ENCODE peak calls at places on chromosomes 1 and 21, in six cellular contexts. A, R, Y, I, F and D are unnamed samples.

GRCh38 chr1:18795002-18795689 is 64.3 kb downstream of the TAS1R2 start:
- DNase-seq in A (no peak), R (no peak), Y (no peak), I (no peak), F (no peak), D (no peak)

GRCh38 chr1:210099921-210100320 is 132.7 kb upstream of the SERTAD4 start:
- DNase-seq in A (no peak), R (no peak), Y (no peak), I (no peak), F (no peak), D (no peak)

GRCh38 chr1:156465747-156466365 is 34.7 kb downstream of the MEF2D start:
- DNase-seq in A (no peak), R (no peak), Y (no peak), I (no peak), F (no peak), D (no peak)

GRCh38 chr1:224211262-224211962 is 28.4 kb downstream of the DEGS1 start:
- DNase-seq in A (no peak), R (no peak), Y (peak; percentile 66), I (no peak), F (peak; percentile 77), D (no peak)

GRCh38 chr1:80101159-80101558 is 1094.6 kb upstream of the ADGRL4 start:
- DNase-seq in A (no peak), R (no peak), Y (no peak), I (no peak), F (no peak), D (no peak)

GRCh38 chr21:37673801-37674575 is 242.3 kb downstream of the KCNJ6 start:
- DNase-seq in A (no peak), R (no peak), Y (no peak), I (no peak), F (no peak), D (no peak)

GRCh38 chr1:220001095-220001501 is 45.2 kb downstream of the EPRS1 start:
- DNase-seq in A (no peak), R (no peak), Y (no peak), I (no peak), F (no peak), D (no peak)

GRCh38 chr1:42618866-42619265 is 39.4 kb upstream of the PPIH start:
- DNase-seq in A (no peak), R (no peak), Y (no peak), I (no peak), F (no peak), D (no peak)

GRCh38 chr1:171897304-171897703 is 56.0 kb downstream of the DNM3 start:
- DNase-seq in A (no peak), R (no peak), Y (no peak), I (no peak), F (no peak), D (no peak)

GRCh38 chr1:156389311-156389710 is 20.3 kb downstream of the RHBG start:
- DNase-seq in A (no peak), R (no peak), Y (no peak), I (no peak), F (no peak), D (no peak)

GRCh38 chr1:12604114-12604874 is 13.7 kb downstream of the DHRS3 start:
- DNase-seq in A (peak; percentile 42), R (no peak), Y (peak; percentile 90), I (no peak), F (peak; percentile 55), D (no peak)

GRCh38 chr1:84772428-84772943 is 82.2 kb upstream of the SSX2IP start:
- DNase-seq in A (peak; percentile 56), R (no peak), Y (peak; percentile 59), I (no peak), F (peak; percentile 88), D (peak; percentile 84)

GRCh38 chr1:11053758-11054137 is 6.1 kb downstream of the SRM start:
- DNase-seq in A (no peak), R (no peak), Y (no peak), I (no peak), F (no peak), D (no peak)

GRCh38 chr1:226404904-226405222 is 3.0 kb downstream of the PARP1 start:
- DNase-seq in A (no peak), R (no peak), Y (no peak), I (no peak), F (no peak), D (no peak)

GRCh38 chr1:213374369-213374768 is 323.3 kb downstream of the RPS6KC1 start:
- DNase-seq in A (peak; percentile 43), R (no peak), Y (no peak), I (no peak), F (peak; percentile 71), D (no peak)

GRCh38 chr21:15446193-15446592 is 283.6 kb upstream of the USP25 start:
- DNase-seq in A (no peak), R (no peak), Y (no peak), I (peak; percentile 22), F (no peak), D (no peak)

GRCh38 chr1:207047529-207047928 is 3.5 kb downstream of the YOD1 start:
- DNase-seq in A (no peak), R (no peak), Y (no peak), I (no peak), F (no peak), D (no peak)

GRCh38 chr21:36584980-36585940 is 105.3 kb upstream of the CLDN14 start:
- DNase-seq in A (no peak), R (no peak), Y (no peak), I (no peak), F (no peak), D (no peak)

GRCh38 chr1:154453155-154453554 is 48.0 kb downstream of the IL6R start:
- DNase-seq in A (no peak), R (no peak), Y (no peak), I (no peak), F (no peak), D (no peak)

GRCh38 chr1:147167361-147167760 is 4.9 kb downstream of the PRKAB2 start:
- DNase-seq in A (no peak), R (no peak), Y (peak; percentile 76), I (no peak), F (no peak), D (no peak)

GRCh38 chr1:99650773-99651437 is 5.0 kb downstream of the PALMD start:
- DNase-seq in A (no peak), R (no peak), Y (no peak), I (no peak), F (no peak), D (no peak)

GRCh38 chr1:204259782-204260181 is 46.0 kb upstream of the GOLT1A start:
- DNase-seq in A (no peak), R (no peak), Y (no peak), I (no peak), F (no peak), D (no peak)

GRCh38 chr21:26736449-26736848 is 108.8 kb downstream of the ADAMTS1 start:
- DNase-seq in A (no peak), R (no peak), Y (no peak), I (no peak), F (no peak), D (no peak)

GRCh38 chr1:51303751-51304196 is 26.6 kb downstream of the TTC39A start:
- DNase-seq in A (no peak), R (no peak), Y (no peak), I (no peak), F (no peak), D (no peak)

GRCh38 chr1:975896-976683 is 5.8 kb downstream of the PERM1 start:
- DNase-seq in A (no peak), R (no peak), Y (no peak), I (peak; percentile 89), F (peak; percentile 74), D (no peak)

GRCh38 chr1:19476440-19477190 is 8.7 kb downstream of the CAPZB start:
- DNase-seq in A (no peak), R (no peak), Y (no peak), I (no peak), F (peak; percentile 46), D (no peak)

GRCh38 chr1:207719209-207719608 is 32.6 kb upstream of the CD46 start:
- DNase-seq in A (no peak), R (no peak), Y (no peak), I (no peak), F (no peak), D (no peak)

GRCh38 chr1:18109756-18110597 is 2.4 kb downstream of the IGSF21 start:
- DNase-seq in A (peak; percentile 39), R (no peak), Y (no peak), I (peak; percentile 69), F (peak; percentile 81), D (no peak)

GRCh38 chr1:85762804-85763203 is 54.6 kb upstream of the ZNHIT6 start:
- DNase-seq in A (no peak), R (no peak), Y (no peak), I (no peak), F (no peak), D (no peak)

GRCh38 chr1:19450811-19451564 is 34.4 kb downstream of the CAPZB start:
- DNase-seq in A (no peak), R (no peak), Y (peak; percentile 94), I (no peak), F (no peak), D (no peak)

GRCh38 chr1:63189677-63190076 is 132.7 kb upstream of the FOXD3 start:
- DNase-seq in A (no peak), R (no peak), Y (no peak), I (no peak), F (no peak), D (no peak)
- TF ChIP-seq CTCF in A (no peak), R (no peak), Y (peak; percentile 23), I (no peak), F (no peak), D (peak; percentile 62)

DNA sequence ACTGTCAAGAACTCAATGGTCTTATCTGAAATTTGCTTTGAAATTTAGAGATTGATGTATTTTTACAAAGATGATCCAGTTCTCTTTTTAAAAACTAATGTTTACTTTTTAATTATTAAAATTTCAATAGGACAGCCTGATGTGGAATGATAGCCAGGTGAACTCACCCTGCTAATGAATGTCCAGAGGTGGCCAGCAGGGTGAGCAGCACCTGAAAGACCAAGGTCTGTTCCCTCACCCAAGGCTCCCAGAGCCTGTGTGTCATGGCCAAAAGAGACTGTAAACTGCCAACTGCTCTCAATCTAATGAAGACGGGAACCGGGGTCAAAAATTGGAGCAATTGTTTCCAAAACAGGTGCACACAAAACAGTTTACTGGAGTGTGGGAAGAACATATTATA is 340.4 kb downstream of the DISC1 start:
- DNase-seq in A (no peak), R (no peak), Y (no peak), I (no peak), F (no peak), D (no peak)
- TF ChIP-seq CTCF in A (no peak), R (no peak), Y (no peak), I (no peak), F (no peak), D (peak; percentile 26)

GRCh38 chr1:180425956-180426355 is 76.4 kb downstream of the ACBD6 start:
- DNase-seq in A (no peak), R (no peak), Y (no peak), I (no peak), F (no peak), D (no peak)
- TF ChIP-seq CTCF in A (no peak), R (no peak), Y (no peak), I (no peak), F (no peak), D (no peak)

DNA sequence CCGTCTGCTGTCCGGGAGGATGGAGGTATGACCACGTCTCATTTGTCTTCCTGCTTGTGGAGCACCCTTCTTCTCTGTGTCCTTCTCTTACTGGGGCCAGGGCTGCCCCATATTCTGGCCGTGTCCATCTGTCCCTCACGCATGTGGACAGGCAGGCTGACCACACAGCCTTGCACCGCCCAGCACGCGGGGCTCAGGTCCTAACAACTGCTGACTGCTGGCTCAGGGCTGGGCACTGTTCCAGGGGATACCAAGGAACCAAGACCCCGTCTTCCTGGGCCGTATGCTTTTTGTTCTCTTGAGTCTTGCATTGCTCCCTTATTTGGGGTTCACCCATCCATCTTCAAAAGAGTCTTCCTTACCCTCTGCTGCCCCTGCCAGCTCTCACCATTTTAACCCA is 17.5 kb upstream of the SPSB1 start:
- DNase-seq in A (no peak), R (peak; percentile 68), Y (no peak), I (no peak), F (no peak), D (no peak)
- TF ChIP-seq CTCF in A (no peak), R (no peak), Y (no peak), I (no peak), F (no peak), D (no peak)